ENCODE peak calls at places on chromosomes 12 and 14, in eight cellular contexts. R is GM13976, S is GM23338, Q is fibroblast of pulmonary artery, X is amniotic stem cell, T is HFF-Myc, N is progenitor cell of endocrine pancreas, J is B cell. K is an unnamed sample.

GRCh38 chr12:97500537-97500936 is 37.9 kb downstream of the RMST start:
- DNase-seq in R (no peak), S (no peak), Q (no peak), X (no peak), T (no peak), N (no peak), J (no peak), K (no peak)

GRCh38 chr12:114726092-114726710 is 42.2 kb upstream of the TBX3 start:
- DNase-seq in R (no peak), S (no peak), Q (no peak), X (no peak), T (no peak), N (no peak), J (no peak), K (no peak)

GRCh38 chr12:69688496-69689427 is 10.3 kb downstream of the BEST3 start:
- DNase-seq in R (no peak), S (peak; percentile 57), Q (peak; percentile 90), X (peak; percentile 82), T (peak; percentile 87), N (no peak), J (no peak), K (peak; percentile 97)

GRCh38 chr14:28661171-28661772 is 105.3 kb upstream of the FOXG1 start:
- DNase-seq in R (no peak), S (peak; percentile 93), Q (peak; percentile 80), X (peak; percentile 73), T (no peak), N (no peak), J (no peak), K (no peak)

GRCh38 chr12:132046561-132046960 is 96.8 kb downstream of the EP400 start:
- DNase-seq in R (no peak), S (no peak), Q (peak; percentile 80), X (peak; percentile 63), T (peak; percentile 71), N (no peak), J (no peak), K (no peak)

GRCh38 chr12:80551897-80552296 is 107.9 kb downstream of the PTPRQ start:
- DNase-seq in R (no peak), S (no peak), Q (peak; percentile 94), X (peak; percentile 80), T (peak; percentile 99), N (no peak), J (no peak), K (peak; percentile 62)

GRCh38 chr14:64708148-64709004 is 4.2 kb downstream of the PLEKHG3 start:
- DNase-seq in R (no peak), S (peak; percentile 96), Q (no peak), X (no peak), T (no peak), N (peak; percentile 39), J (peak; percentile 38), K (no peak)

GRCh38 chr14:69996197-69996596 is 117.0 kb downstream of the SMOC1 start:
- DNase-seq in R (no peak), S (no peak), Q (peak; percentile 54), X (no peak), T (no peak), N (no peak), J (no peak), K (peak; percentile 42)

GRCh38 chr12:24814379-24815086 is 134.4 kb downstream of the BCAT1 start:
- DNase-seq in R (no peak), S (no peak), Q (no peak), X (no peak), T (no peak), N (no peak), J (peak; percentile 55), K (no peak)

GRCh38 chr14:69504775-69505174 is 20.2 kb downstream of the PLEKHD1 start:
- DNase-seq in R (no peak), S (no peak), Q (no peak), X (no peak), T (no peak), N (no peak), J (peak; percentile 5), K (no peak)

GRCh38 chr12:122865268-122866231 is 30.3 kb downstream of the HIP1R start:
- DNase-seq in R (no peak), S (peak; percentile 58), Q (peak; percentile 20), X (no peak), T (no peak), N (no peak), J (peak; percentile 59), K (peak; percentile 71)

GRCh38 chr12:64560395-64561301 is 49.6 kb upstream of the RASSF3 start:
- DNase-seq in R (no peak), S (peak; percentile 31), Q (peak; percentile 92), X (peak; percentile 77), T (peak; percentile 93), N (no peak), J (no peak), K (peak; percentile 85)

GRCh38 chr12:89351489-89352241 is 636 bp downstream of the DUSP6 start:
- DNase-seq in R (peak; percentile 59), S (no peak), Q (no peak), X (no peak), T (no peak), N (peak; percentile 34), J (peak; percentile 55), K (peak; percentile 59)

GRCh38 chr14:105102361-105102760 is 37.1 kb upstream of the GPR132 start:
- DNase-seq in R (no peak), S (no peak), Q (no peak), X (no peak), T (no peak), N (no peak), J (no peak), K (no peak)

GRCh38 chr14:105840266-105841021 is 314.1 kb downstream of the TMEM121 start:
- DNase-seq in R (no peak), S (no peak), Q (no peak), X (no peak), T (no peak), N (no peak), J (no peak), K (no peak)

GRCh38 chr14:39229222-39229543 is 4.5 kb upstream of the MIA2 start:
- DNase-seq in R (no peak), S (no peak), Q (no peak), X (no peak), T (no peak), N (no peak), J (no peak), K (no peak)

GRCh38 chr12:9124346-9125031 is 8.8 kb upstream of the A2M start:
- DNase-seq in R (no peak), S (no peak), Q (no peak), X (no peak), T (no peak), N (no peak), J (no peak), K (no peak)

GRCh38 chr12:1559729-1560128 is 34.7 kb downstream of the FBXL14 start:
- DNase-seq in R (no peak), S (no peak), Q (no peak), X (no peak), T (no peak), N (no peak), J (no peak), K (no peak)

GRCh38 chr14:68970096-68970612 is 8.9 kb downstream of the ACTN1 start:
- DNase-seq in R (no peak), S (peak; percentile 73), Q (no peak), X (no peak), T (no peak), N (no peak), J (no peak), K (no peak)